ENCODE peak calls at places on chromosomes 4 and X, in seven cellular contexts. K is H9, Z is GM20000, E is GM13977, A is CD14-positive monocyte, W is Calu3, B is cardiac muscle cell. L is an unnamed sample.

GRCh38 chrX:13051167-13051528 is 6.7 kb upstream of the FAM9C start:
- DNase-seq in W (no peak), K (no peak), E (no peak), A (no peak), Z (no peak), B (no peak), L (no peak)

GRCh38 chr4:74623041-74623440 is 171.3 kb downstream of the BTC start:
- DNase-seq in Z (peak; percentile 23), B (peak; percentile 79), E (peak; percentile 32), W (peak; percentile 54), K (no peak), A (no peak), L (no peak)

GRCh38 chr4:186669159-186669720 is 54.4 kb downstream of the FAT1 start:
- DNase-seq in B (peak; percentile 82), K (peak; percentile 63), W (no peak), A (no peak), Z (no peak), E (no peak), L (peak; percentile 35)

GRCh38 chr4:47427936-47428335 is 35.6 kb downstream of the COMMD8 start:
- DNase-seq in W (no peak), B (peak; percentile 44), A (no peak), E (no peak), Z (no peak), K (no peak), L (no peak)

GRCh38 chr4:109295081-109295480 is 7.4 kb downstream of the COL25A1 start:
- DNase-seq in W (no peak), A (no peak), B (no peak), E (no peak), K (no peak), Z (no peak), L (no peak)

GRCh38 chrX:23246001-23246400 is 88.6 kb upstream of the PTCHD1 start:
- DNase-seq in E (no peak), Z (no peak), A (no peak), K (no peak), B (no peak), W (no peak), L (no peak)

GRCh38 chr4:86834901-86835300 is 14.3 kb downstream of the SLC10A6 start:
- DNase-seq in B (peak; percentile 12), W (no peak), K (no peak), E (no peak), A (no peak), Z (no peak), L (no peak)

GRCh38 chr4:152356428-152357034 is 179.4 kb downstream of the FBXW7 start:
- DNase-seq in Z (no peak), W (no peak), E (no peak), A (no peak), K (no peak), B (peak; percentile 61), L (no peak)

GRCh38 chr4:95548738-95549245 is at the start of gene UNC5C:
- DNase-seq in Z (no peak), E (no peak), K (peak; percentile 78), B (peak; percentile 90), A (peak; percentile 43), W (peak; percentile 7), L (no peak)

DNA sequence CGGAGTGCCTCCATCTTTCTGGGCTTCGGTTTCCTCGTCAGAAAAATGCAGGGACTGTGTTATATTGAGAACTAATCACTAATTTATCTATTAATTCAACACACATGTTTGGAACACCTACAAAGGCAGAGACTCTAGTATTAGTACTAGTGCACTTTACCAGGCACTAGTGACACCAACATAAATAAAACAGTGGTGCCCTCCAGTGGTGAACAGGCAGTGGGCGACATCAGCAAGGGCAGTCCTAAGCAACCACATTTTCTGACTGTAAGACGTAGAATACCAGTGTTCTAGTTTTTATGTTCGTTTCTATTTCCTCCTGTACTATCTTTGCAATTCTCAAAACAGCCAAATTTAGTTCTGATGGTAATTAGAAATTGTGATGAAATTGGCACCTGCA is 69.1 kb upstream of the UCP1 start:
- DNase-seq in W (peak; percentile 33), K (peak; percentile 41), Z (peak; percentile 74), B (peak; percentile 41), E (peak; percentile 64), A (no peak), L (no peak)
- TF ChIP-seq CTCF in W (no peak), K (peak; percentile 88), Z (peak; percentile 49), B (peak; percentile 57), E (peak; percentile 59), A (peak; percentile 47), L (peak; percentile 36)

DNA sequence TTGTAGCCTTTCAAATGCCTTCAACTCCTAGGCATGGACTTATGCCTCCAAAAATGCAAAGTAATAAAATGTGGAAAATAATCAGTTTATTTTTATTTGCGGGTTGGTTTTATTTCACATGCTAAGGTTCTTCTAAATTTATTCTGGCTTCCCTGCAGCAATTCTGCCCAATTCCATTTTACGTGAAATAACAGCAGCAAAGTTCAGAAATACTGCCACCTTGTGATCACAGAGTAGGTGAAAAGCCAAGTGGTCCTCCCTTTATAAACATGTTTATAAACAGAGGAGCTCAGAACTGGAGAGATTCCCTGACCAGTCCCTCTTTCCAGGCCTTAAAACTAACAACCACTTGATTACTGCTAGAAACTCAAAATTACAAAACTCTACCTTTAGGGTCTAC is 14.7 kb upstream of the DCHS2 start:
- DNase-seq in B (peak; percentile 56), Z (peak; percentile 42), E (no peak), W (peak; percentile 8), K (no peak), A (no peak), L (no peak)
- TF ChIP-seq CTCF in B (peak; percentile 52), Z (peak; percentile 11), E (peak; percentile 53), W (peak; percentile 10), K (peak; percentile 70), A (no peak), L (peak; percentile 62)

GRCh38 chrX:103536732-103537131 is 17.4 kb upstream of the RAB40A start:
- DNase-seq in K (no peak), B (peak; percentile 48), E (no peak), W (no peak), A (no peak), Z (no peak), L (no peak)
- TF ChIP-seq CTCF in K (peak; percentile 24), B (no peak), E (no peak), W (no peak), A (no peak), Z (no peak), L (no peak)

GRCh38 chrX:35098419-35098818 is 155.8 kb downstream of the FAM47B start:
- DNase-seq in Z (no peak), E (no peak), K (no peak), W (no peak), B (peak; percentile 19), A (no peak), L (no peak)
- TF ChIP-seq CTCF in Z (no peak), E (no peak), K (no peak), W (no peak), B (no peak), A (no peak), L (no peak)

DNA sequence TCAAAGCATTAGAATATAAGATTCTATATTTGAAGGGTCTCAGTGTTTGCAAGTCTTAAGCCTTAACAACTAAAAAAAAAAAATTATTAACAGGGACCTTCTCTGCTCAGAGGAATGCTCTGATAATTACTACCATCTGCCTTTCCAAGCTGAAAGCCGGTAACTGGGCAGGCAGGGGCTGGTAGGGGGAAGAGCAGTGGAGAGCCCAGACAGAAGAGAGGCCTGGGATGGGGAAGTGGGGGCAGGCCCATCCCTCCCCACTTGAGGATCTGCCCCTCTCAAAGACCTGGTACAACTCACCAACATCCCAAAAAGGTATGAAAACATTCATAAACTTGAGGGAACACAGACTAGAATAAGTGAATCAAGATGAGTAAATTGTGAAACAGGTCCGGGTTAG is 113.9 kb downstream of the QDPR start:
- DNase-seq in B (no peak), K (no peak), Z (no peak), E (no peak), A (no peak), W (no peak), L (no peak)
- TF ChIP-seq CTCF in B (no peak), K (no peak), Z (no peak), E (no peak), A (no peak), W (no peak), L (no peak)

L was measured in glutamatergic neuron.